ENCODE peak calls at places on chromosomes 16 and 17, in nine cellular contexts. I is ovary, X is testis, T is lower leg skin, H is transverse colon, Y is suprapubic skin, G is esophagus muscularis mucosa, Z is A549, L is gastrocnemius medialis. B is an unnamed sample.

GRCh38 chr17:3502466-3502865 is 26.7 kb downstream of the ASPA start:
- DNase-seq in Y (no peak), L (no peak), X (no peak), Z (no peak), I (no peak), H (no peak), T (no peak), G (no peak), B (no peak)

GRCh38 chr17:77691216-77692085 is 267.1 kb upstream of the TNRC6C start:
- DNase-seq in Y (no peak), G (peak), I (no peak), Z (no peak), T (no peak), L (no peak), X (no peak), H (no peak), B (no peak)

GRCh38 chr16:2026461-2027023 is at the start of gene NHERF2:
- DNase-seq in H (peak), G (no peak), X (peak), I (no peak), Y (no peak), T (no peak), Z (no peak), L (no peak), B (peak)

GRCh38 chr16:74437-75318 is 2.2 kb upstream of the RHBDF1 start:
- DNase-seq in Y (no peak), H (no peak), I (no peak), X (no peak), G (no peak), T (no peak), L (no peak), Z (no peak), B (no peak)

GRCh38 chr16:79071424-79071823 is 529.1 kb downstream of the MAF start:
- DNase-seq in L (no peak), Y (no peak), Z (no peak), I (peak), T (no peak), H (peak), G (no peak), X (peak), B (no peak)

GRCh38 chr16:79316004-79316458 is 284.5 kb downstream of the MAF start:
- DNase-seq in G (no peak), L (no peak), T (no peak), X (no peak), H (no peak), Z (no peak), I (no peak), Y (no peak), B (no peak)

GRCh38 chr17:40091691-40092397 is 8.5 kb downstream of the NR1D1 start:
- DNase-seq in X (no peak), L (peak), G (no peak), T (peak), Y (no peak), Z (no peak), H (no peak), I (peak), B (no peak)

GRCh38 chr17:57619061-57619937 is 125.8 kb downstream of the CCDC182 start:
- DNase-seq in T (no peak), Y (no peak), X (no peak), Z (no peak), L (no peak), H (no peak), G (no peak), I (no peak), B (no peak)

GRCh38 chr17:69828087-69828486 is 246.9 kb upstream of the KCNJ16 start:
- DNase-seq in I (no peak), Y (no peak), T (peak), X (no peak), H (no peak), G (no peak), L (peak), Z (no peak), B (no peak)

GRCh38 chr16:85359147-85359822 is 247.0 kb upstream of the CIBAR2 start:
- DNase-seq in T (no peak), X (no peak), Z (no peak), Y (no peak), G (no peak), H (no peak), L (no peak), I (no peak), B (no peak)

GRCh38 chr17:46770439-46770817 is 48.1 kb downstream of the WNT3 start:
- DNase-seq in Z (no peak), T (no peak), H (no peak), I (no peak), X (no peak), Y (peak), L (no peak), G (no peak), B (peak)

GRCh38 chr17:44235583-44235936 is 16.1 kb upstream of the UBTF start:
- DNase-seq in T (no peak), L (no peak), Z (no peak), H (no peak), Y (no peak), I (no peak), X (no peak), G (no peak), B (no peak)
- TF ChIP-seq CTCF in T (no peak), L (no peak), Z (no peak), H (no peak), Y (no peak), I (no peak), X (no peak), G (no peak), B (no peak)

GRCh38 chr17:38674749-38675615 is at the start of gene EPOP:
- DNase-seq in X (peak), T (peak), Y (peak), L (peak), H (peak), Z (peak), I (peak), G (peak), B (peak)
- TF ChIP-seq POLR2A in X (no peak), T (no peak), Y (peak), L (peak), H (no peak), Z (peak), I (no peak), G (peak), B (peak)

DNA sequence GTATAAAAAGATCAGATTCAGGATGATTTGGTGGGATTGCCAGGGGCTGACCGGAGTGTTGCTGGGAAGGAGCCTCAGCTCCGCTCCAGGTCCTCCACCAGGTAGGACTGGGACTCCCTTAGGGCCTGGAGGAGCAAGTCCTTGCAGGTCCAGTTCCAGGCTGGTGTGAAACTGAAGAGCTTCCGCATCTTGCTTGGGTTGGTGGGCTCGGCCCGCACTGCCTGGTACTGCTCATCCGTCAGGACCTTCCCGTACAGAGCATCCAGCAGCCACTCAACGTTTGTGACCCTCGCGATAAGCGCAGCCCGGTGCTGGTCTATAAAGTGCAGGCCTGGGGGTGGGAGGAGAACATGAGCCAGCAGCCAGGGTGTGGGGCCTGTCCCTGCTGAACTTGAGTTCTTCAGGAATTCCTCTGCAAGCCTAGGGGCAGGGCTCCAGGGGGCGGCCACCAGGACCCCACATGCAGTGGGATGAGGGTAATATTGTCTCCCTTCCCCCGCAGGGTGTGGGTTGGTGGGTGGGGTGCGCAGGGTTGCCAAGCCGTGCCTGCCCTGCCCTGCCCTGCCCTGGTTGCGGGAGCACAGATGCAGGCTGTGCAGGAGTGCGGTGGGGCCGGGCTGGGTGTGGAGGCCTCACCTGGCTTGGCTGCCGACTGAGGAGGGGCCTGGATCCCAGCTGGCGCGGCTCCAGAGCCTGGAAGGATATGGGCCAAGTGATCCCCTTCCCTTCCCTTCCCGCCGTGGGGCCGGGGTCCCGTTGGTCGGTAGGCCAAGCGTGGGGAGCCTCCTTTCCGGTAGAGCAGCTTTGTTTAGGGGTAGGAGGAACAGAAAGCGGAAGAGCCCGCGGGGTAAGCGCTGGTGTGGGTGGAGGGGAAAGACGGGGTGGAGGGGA is 804 bp downstream of the PYCARD start:
- DNase-seq in G (no peak), X (no peak), Y (peak), T (no peak), I (no peak), H (peak), L (no peak), Z (no peak), B (peak)
- TF ChIP-seq CTCF in G (no peak), X (no peak), Y (no peak), T (no peak), I (no peak), H (no peak), L (no peak), Z (no peak), B (no peak)

GRCh38 chr16:70717065-70717464 is 31.2 kb upstream of the MTSS2 start:
- DNase-seq in Y (no peak), G (no peak), H (no peak), X (no peak), Z (no peak), L (no peak), T (no peak), I (no peak), B (no peak)

GRCh38 chr16:70715860-70716357 is 30.1 kb upstream of the MTSS2 start:
- DNase-seq in X (peak), G (no peak), Z (no peak), H (no peak), I (no peak), L (no peak), Y (no peak), T (no peak), B (no peak)

GRCh38 chr16:70713781-70714180 is 27.9 kb upstream of the MTSS2 start:
- DNase-seq in L (no peak), H (no peak), T (no peak), Y (no peak), I (no peak), X (no peak), G (no peak), Z (no peak), B (no peak)

GRCh38 chr16:70714526-70715112 is 28.8 kb upstream of the MTSS2 start:
- DNase-seq in X (no peak), Z (no peak), L (peak), I (no peak), H (no peak), T (no peak), Y (no peak), G (no peak), B (no peak)

GRCh38 chr16:70715113-70715711 is 29.4 kb upstream of the MTSS2 start:
- DNase-seq in Z (peak), L (peak), X (peak), H (peak), T (no peak), Y (no peak), G (no peak), I (peak), B (peak)
- TF ChIP-seq POLR2A in Z (no peak), L (peak), X (no peak), H (no peak), T (no peak), Y (no peak), G (no peak), I (peak), B (no peak)

GRCh38 chr17:7856081-7856791 is 1.1 kb downstream of the NAA38 start:
- DNase-seq in L (peak), Z (no peak), X (peak), H (peak), I (peak), Y (peak), G (no peak), T (no peak), B (peak)

GRCh38 chr17:7858487-7858832 is 657 bp downstream of the CYB5D1 start:
- DNase-seq in T (no peak), Z (peak), X (peak), H (peak), G (no peak), L (peak), Y (peak), I (peak), B (peak)

GRCh38 chr17:7857724-7858486 is at the start of gene CYB5D1:
- DNase-seq in I (peak), H (peak), T (peak), Z (peak), G (peak), X (peak), Y (peak), L (peak), B (peak)

GRCh38 chr17:7855643-7856080 is 796 bp downstream of the TMEM88 start:
- DNase-seq in I (peak), H (no peak), L (peak), X (no peak), T (no peak), G (no peak), Y (peak), Z (no peak), B (no peak)

DNA sequence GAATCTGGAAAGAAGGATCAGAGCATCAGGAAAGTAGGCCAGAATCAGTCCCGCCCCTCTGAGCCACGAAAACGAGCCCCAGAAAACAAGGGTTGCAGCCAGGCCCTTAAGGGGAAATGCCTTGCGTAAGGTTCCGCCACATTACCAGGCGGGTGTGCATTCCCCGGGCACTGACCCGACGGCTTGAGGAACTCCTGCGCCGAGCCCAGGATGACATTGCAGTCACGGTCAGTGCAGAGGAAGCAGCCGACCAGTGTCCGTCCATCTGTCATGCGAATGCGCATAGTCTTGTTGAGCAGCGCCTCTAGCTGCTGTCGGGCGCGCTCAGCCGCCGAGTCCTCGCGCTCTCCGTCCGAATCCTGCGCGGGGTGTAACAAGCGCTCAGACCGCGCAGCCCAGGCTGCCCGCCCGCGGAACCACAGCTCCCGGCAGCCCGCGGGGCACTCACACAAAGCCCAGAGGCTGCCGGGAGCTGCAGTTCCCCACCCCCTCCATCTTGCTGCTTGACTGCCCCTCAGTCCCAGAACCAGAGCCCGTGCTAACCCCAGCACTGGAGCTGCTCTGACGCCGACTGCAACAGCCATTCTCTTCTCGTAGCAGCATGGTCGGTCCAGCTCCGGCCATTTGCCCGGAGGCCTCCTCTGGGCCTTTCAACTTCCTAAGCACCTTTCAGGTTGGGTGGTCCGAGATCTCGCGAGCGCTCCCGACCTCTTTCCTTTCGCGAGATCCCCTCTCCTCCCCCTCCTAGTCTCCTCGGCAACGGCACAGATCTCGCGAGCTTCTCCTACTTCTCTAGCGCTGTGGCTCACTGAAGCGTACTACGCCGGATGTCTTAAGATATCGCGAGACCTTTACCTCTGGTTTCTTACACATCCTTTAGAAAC is at the start of gene NAA38:
- DNase-seq in G (peak), T (peak), L (peak), X (peak), I (peak), H (peak), Y (peak), Z (peak), B (peak)
- TF ChIP-seq CTCF in G (peak), T (no peak), L (peak), X (peak), I (peak), H (peak), Y (peak), Z (peak), B (no peak)

GRCh38 chr17:32444301-32445074 is at the start of gene PSMD11:
- DNase-seq in X (peak), Y (peak), L (peak), H (peak), G (peak), I (peak), T (peak), Z (peak), B (peak)
- TF ChIP-seq POLR2A in X (peak), Y (peak), L (peak), H (peak), G (peak), I (peak), T (no peak), Z (peak), B (peak)

B was measured in upper lobe of left lung.